ENCODE peak calls at places on chromosomes 6 and 20, in ten cellular contexts. S is GM12878, O is sigmoid colon, Z is stomach, D is tibial nerve, B is A549, Q is transverse colon, E is suprapubic skin, U is K562, J is SK-N-SH. W is an unnamed sample. For H3K4me1, the result is how much of the 10 kb centered on the place peaks cover.

GRCh38 chr20:36035720-36036119 is 67.3 kb downstream of the CNBD2 start:
- DNase-seq in S (no peak), O (no peak), Z (no peak), D (no peak), B (no peak), Q (no peak), E (no peak), U (no peak), J (no peak), W (no peak)

GRCh38 chr20:62550087-62550565 is 74.3 kb upstream of the GATA5 start:
- DNase-seq in S (no peak), O (peak), Z (no peak), D (no peak), B (peak), Q (no peak), E (no peak), U (no peak), J (no peak), W (peak)

GRCh38 chr6:37308084-37308817 is 45.5 kb upstream of the RNF8 start:
- DNase-seq in S (no peak), O (no peak), Z (no peak), D (no peak), B (no peak), Q (no peak), E (no peak), U (no peak), J (no peak), W (no peak)

GRCh38 chr6:99348823-99349619 is 453 bp downstream of the FAXC start:
- DNase-seq in S (no peak), O (peak), Z (no peak), D (no peak), B (no peak), Q (no peak), E (no peak), U (no peak), J (peak), W (peak)

GRCh38 chr6:157528931-157529653 is 148.1 kb downstream of the ZDHHC14 start:
- DNase-seq in S (no peak), O (no peak), Z (no peak), D (peak), B (no peak), Q (no peak), E (no peak), U (peak), J (no peak), W (no peak)

GRCh38 chr6:7100072-7100750 is 7.5 kb upstream of the RREB1 start:
- DNase-seq in S (no peak), O (no peak), Z (no peak), D (no peak), B (no peak), Q (no peak), E (no peak), U (no peak), J (no peak), W (no peak)

GRCh38 chr20:1946442-1946761 is 47.5 kb downstream of the PDYN start:
- DNase-seq in S (no peak), O (no peak), Z (no peak), D (no peak), B (no peak), Q (no peak), E (no peak), U (no peak), J (no peak), W (no peak)

GRCh38 chr20:17835941-17836861 is 132.4 kb downstream of the SNX5 start:
- DNase-seq in S (no peak), O (peak), Z (no peak), D (peak), B (peak), Q (peak), E (peak), U (no peak), J (no peak), W (peak)

GRCh38 chr20:55882922-55883321 is 122.4 kb downstream of the CBLN4 start:
- DNase-seq in S (no peak), O (no peak), Z (no peak), D (no peak), B (no peak), Q (peak), E (no peak), U (no peak), J (peak), W (no peak)

GRCh38 chr6:90502866-90503407 is 83.9 kb downstream of the MAP3K7 start:
- DNase-seq in S (no peak), O (no peak), Z (no peak), D (no peak), B (peak), Q (no peak), E (no peak), U (peak), J (no peak), W (no peak)

GRCh38 chr6:30719356-30719755 is 796 bp upstream of the TUBB start:
- DNase-seq in S (no peak), O (no peak), Z (no peak), D (no peak), B (no peak), Q (no peak), E (no peak), U (peak), J (no peak), W (no peak)

GRCh38 chr6:105135056-105135455 is 44.8 kb downstream of the POPDC3 start:
- DNase-seq in S (no peak), O (no peak), Z (no peak), D (no peak), B (peak), Q (no peak), E (no peak), U (peak), J (peak), W (no peak)

GRCh38 chr6:29602564-29603361 is 17.8 kb downstream of the OR2H2 start:
- DNase-seq in S (no peak), O (no peak), Z (no peak), D (no peak), B (peak), Q (no peak), E (no peak), U (peak), J (peak), W (no peak)

GRCh38 chr6:50822078-50822476 is 3.4 kb downstream of the TFAP2B start:
- DNase-seq in S (no peak), O (no peak), Z (no peak), D (no peak), B (no peak), Q (no peak), E (no peak), U (no peak), J (no peak), W (no peak)

GRCh38 chr6:78942451-78942850 is 75.1 kb downstream of the IRAK1BP1 start:
- DNase-seq in S (no peak), O (no peak), Z (no peak), D (no peak), B (no peak), Q (no peak), E (no peak), U (no peak), J (no peak), W (no peak)

GRCh38 chr20:40562031-40562430 is 127.0 kb downstream of the MAFB start:
- DNase-seq in S (no peak), O (no peak), Z (no peak), D (no peak), B (peak), Q (peak), E (peak), U (peak), J (no peak), W (no peak)

GRCh38 chr20:13186043-13186774 is 34.9 kb upstream of the ISM1 start:
- DNase-seq in S (no peak), O (no peak), Z (no peak), D (no peak), B (no peak), Q (no peak), E (no peak), U (no peak), J (no peak), W (no peak)

GRCh38 chr20:63739129-63740069 is at the start of gene SLC2A4RG:
- DNase-seq in S (no peak), O (peak), Z (peak), D (peak), B (peak), Q (peak), E (peak), U (peak), J (peak), W (peak)

GRCh38 chr6:46637145-46637544 is 15.5 kb downstream of the CYP39A1 start:
- DNase-seq in S (no peak), O (no peak), Z (no peak), D (no peak), B (peak), Q (no peak), E (peak), U (no peak), J (no peak), W (no peak)

GRCh38 chr20:57440678-57441509 is 49.7 kb downstream of the RBM38 start:
- DNase-seq in S (no peak), O (peak), Z (peak), D (peak), B (peak), Q (peak), E (no peak), U (no peak), J (peak), W (peak)

GRCh38 chr20:32031007-32031958 is 20.8 kb upstream of the HCK start:
- DNase-seq in S (no peak), O (peak), Z (peak), D (peak), B (peak), Q (peak), E (no peak), U (peak), J (peak), W (peak)

GRCh38 chr6:56699066-56699654 is 56.5 kb upstream of the DST start:
- DNase-seq in S (no peak), O (no peak), Z (no peak), D (no peak), B (no peak), Q (no peak), E (no peak), U (peak), J (no peak), W (no peak)

GRCh38 chr6:165568326-165568725 is 94.7 kb downstream of the PDE10A start:
- DNase-seq in S (no peak), O (no peak), Z (no peak), D (no peak), B (no peak), Q (no peak), E (no peak), U (no peak), J (no peak), W (no peak)

GRCh38 chr6:153024401-153025017 is 22.0 kb upstream of the MTRF1L start:
- DNase-seq in S (peak), O (no peak), Z (peak), D (peak), B (peak), Q (peak), E (no peak), U (peak), J (peak), W (peak)

GRCh38 chr6:108565091-108565766 is 4.5 kb downstream of the FOXO3 start:
- DNase-seq in S (peak), O (no peak), Z (no peak), D (no peak), B (no peak), Q (no peak), E (no peak), U (peak), J (no peak), W (no peak)

GRCh38 chr20:4814696-4815252 is 93.1 kb downstream of the PRND start:
- DNase-seq in S (peak), O (no peak), Z (peak), D (no peak), B (no peak), Q (peak), E (peak), U (no peak), J (no peak), W (no peak)

GRCh38 chr6:131519670-131520436 is 53.2 kb upstream of the ARG1 start:
- DNase-seq in S (no peak), O (no peak), Z (no peak), D (peak), B (peak), Q (peak), E (no peak), U (peak), J (peak), W (no peak)

GRCh38 chr6:110216140-110216539 is 35.9 kb downstream of the CDC40 start:
- DNase-seq in S (no peak), O (no peak), Z (no peak), D (no peak), B (no peak), Q (no peak), E (no peak), U (no peak), J (no peak), W (no peak)

GRCh38 chr20:62696431-62696957 is 12.1 kb upstream of the NTSR1 start:
- DNase-seq in S (peak), O (no peak), Z (no peak), D (no peak), B (no peak), Q (no peak), E (no peak), U (no peak), J (no peak), W (no peak)

GRCh38 chr6:16898640-16899428 is 137.6 kb upstream of the ATXN1 start:
- DNase-seq in S (no peak), O (no peak), Z (no peak), D (no peak), B (no peak), Q (no peak), E (no peak), U (no peak), J (peak), W (no peak)

GRCh38 chr6:16903470-16903869 is 142.2 kb upstream of the ATXN1 start:
- DNase-seq in S (no peak), O (no peak), Z (no peak), D (peak), B (no peak), Q (no peak), E (no peak), U (no peak), J (no peak), W (no peak)

GRCh38 chr6:16901777-16902176 is 140.5 kb upstream of the ATXN1 start:
- DNase-seq in S (no peak), O (peak), Z (peak), D (peak), B (no peak), Q (peak), E (no peak), U (no peak), J (peak), W (no peak)

GRCh38 chr6:16904957-16905356 is 143.7 kb upstream of the ATXN1 start:
- DNase-seq in S (no peak), O (no peak), Z (no peak), D (no peak), B (no peak), Q (no peak), E (no peak), U (no peak), J (no peak), W (no peak)

GRCh38 chr6:16902520-16902919 is 141.3 kb upstream of the ATXN1 start:
- DNase-seq in S (no peak), O (no peak), Z (no peak), D (no peak), B (no peak), Q (no peak), E (no peak), U (no peak), J (no peak), W (no peak)
- TF ChIP-seq EP300 in S (no peak), O (no peak), Z (no peak), D (no peak), B (no peak), Q (no peak), E (no peak), U (no peak), J (no peak), W (no peak)

GRCh38 chr6:52207066-52207465 is 20.9 kb downstream of the IL17A start:
- DNase-seq in S (no peak), O (no peak), Z (no peak), D (no peak), B (no peak), Q (no peak), E (no peak), U (no peak), J (no peak), W (no peak)
- H3K4me1 ChIP-seq in S (under half), O (under half), Z (under half), D (under half), B (under half), Q (under half), E (under half), U (under half), J (under half), W (under half)

GRCh38 chr6:4253604-4254211 is 118.3 kb upstream of the ECI2 start:
- DNase-seq in S (no peak), O (no peak), Z (peak), D (peak), B (peak), Q (no peak), E (no peak), U (peak), J (no peak), W (no peak)
- TF ChIP-seq EP300 in S (no peak), O (no peak), Z (no peak), D (peak), B (no peak), Q (no peak), E (no peak), U (no peak), J (no peak), W (no peak)

GRCh38 chr6:43803055-43803782 is 33.2 kb downstream of the VEGFA start:
- DNase-seq in S (no peak), O (no peak), Z (no peak), D (no peak), B (no peak), Q (no peak), E (no peak), U (peak), J (no peak), W (no peak)

GRCh38 chr6:43804550-43805223 is 34.7 kb downstream of the VEGFA start:
- DNase-seq in S (no peak), O (no peak), Z (peak), D (no peak), B (no peak), Q (peak), E (no peak), U (no peak), J (no peak), W (no peak)

GRCh38 chr6:43805695-43806040 is 35.7 kb downstream of the VEGFA start:
- DNase-seq in S (no peak), O (no peak), Z (no peak), D (no peak), B (no peak), Q (no peak), E (no peak), U (no peak), J (no peak), W (no peak)

GRCh38 chr6:43806041-43806757 is 36.2 kb downstream of the VEGFA start:
- DNase-seq in S (no peak), O (no peak), Z (peak), D (no peak), B (peak), Q (peak), E (no peak), U (no peak), J (no peak), W (no peak)

GRCh38 chr6:43803783-43804549 is 34.0 kb downstream of the VEGFA start:
- DNase-seq in S (no peak), O (no peak), Z (no peak), D (no peak), B (no peak), Q (peak), E (no peak), U (peak), J (no peak), W (no peak)
- H3K4me1 ChIP-seq in S (under half), O (under half), Z (under half), D (under half), B (half or more), Q (under half), E (under half), U (under half), J (under half), W (under half)

GRCh38 chr20:47181056-47181862 is 175.2 kb downstream of the ZMYND8 start:
- DNase-seq in S (no peak), O (no peak), Z (peak), D (no peak), B (peak), Q (peak), E (no peak), U (peak), J (peak), W (no peak)
- TF ChIP-seq EP300 in S (no peak), O (no peak), Z (no peak), D (no peak), B (no peak), Q (no peak), E (no peak), U (no peak), J (no peak), W (no peak)